ENCODE peak calls at places on chromosomes 7 and 10, in six cellular contexts. One of them, this sample, is unnamed.
A peak's percentile ranks its signal among the peaks of the same experiment; 100 is the strongest.

GRCh38 chr7:5598769-5599371 is 175.2 kb upstream of the TNRC18 start:
- DNase-seq in IMR-90: no peak
- DNase-seq in brain microvascular endothelial cell: no peak
- DNase-seq in thoracic aorta: no peak
- DNase-seq in germinal center: no peak
- DNase-seq in endothelial cell: no peak
- DNase-seq in this sample: no peak

GRCh38 chr7:29987821-29988317 is 1.7 kb downstream of the SCRN1 start:
- DNase-seq in IMR-90: peak; percentile 88
- DNase-seq in brain microvascular endothelial cell: peak; percentile 57
- DNase-seq in thoracic aorta: no peak
- DNase-seq in germinal center: peak; percentile 33
- DNase-seq in endothelial cell: no peak
- DNase-seq in this sample: no peak

GRCh38 chr10:78250313-78251040 is 216.8 kb downstream of the RPS24 start:
- DNase-seq in IMR-90: no peak
- DNase-seq in brain microvascular endothelial cell: no peak
- DNase-seq in thoracic aorta: no peak
- DNase-seq in germinal center: no peak
- DNase-seq in endothelial cell: no peak
- DNase-seq in this sample: no peak

GRCh38 chr10:78164687-78165086 is 131.0 kb downstream of the RPS24 start:
- DNase-seq in IMR-90: no peak
- DNase-seq in brain microvascular endothelial cell: no peak
- DNase-seq in thoracic aorta: no peak
- DNase-seq in germinal center: no peak
- DNase-seq in endothelial cell: no peak
- DNase-seq in this sample: no peak

GRCh38 chr10:101777085-101777856 is 1.4 kb upstream of the FGF8 start:
- DNase-seq in IMR-90: no peak
- DNase-seq in brain microvascular endothelial cell: no peak
- DNase-seq in thoracic aorta: no peak
- DNase-seq in germinal center: no peak
- DNase-seq in endothelial cell: no peak
- DNase-seq in this sample: no peak

GRCh38 chr7:42128703-42129102 is 108.3 kb downstream of the GLI3 start:
- DNase-seq in IMR-90: no peak
- DNase-seq in brain microvascular endothelial cell: no peak
- DNase-seq in thoracic aorta: no peak
- DNase-seq in germinal center: no peak
- DNase-seq in endothelial cell: peak; percentile 22
- DNase-seq in this sample: no peak

GRCh38 chr10:79051766-79052165 is 17.0 kb upstream of the ZMIZ1 start:
- DNase-seq in IMR-90: no peak
- DNase-seq in brain microvascular endothelial cell: no peak
- DNase-seq in thoracic aorta: no peak
- DNase-seq in germinal center: no peak
- DNase-seq in endothelial cell: no peak
- DNase-seq in this sample: peak; percentile 54

GRCh38 chr7:1689356-1689755 is 19.3 kb downstream of the ELFN1 start:
- DNase-seq in IMR-90: no peak
- DNase-seq in brain microvascular endothelial cell: no peak
- DNase-seq in thoracic aorta: no peak
- DNase-seq in germinal center: no peak
- DNase-seq in endothelial cell: no peak
- DNase-seq in this sample: peak; percentile 18

GRCh38 chr7:32507416-32507815 is 12.1 kb downstream of the AVL9 start:
- DNase-seq in IMR-90: no peak
- DNase-seq in brain microvascular endothelial cell: no peak
- DNase-seq in thoracic aorta: no peak
- DNase-seq in germinal center: no peak
- DNase-seq in endothelial cell: no peak
- DNase-seq in this sample: no peak

GRCh38 chr10:62053860-62054259 is 152.4 kb downstream of the ARID5B start:
- DNase-seq in IMR-90: no peak
- DNase-seq in brain microvascular endothelial cell: no peak
- DNase-seq in thoracic aorta: no peak
- DNase-seq in germinal center: no peak
- DNase-seq in endothelial cell: no peak
- DNase-seq in this sample: no peak

GRCh38 chr7:88226886-88227516 is 7.2 kb upstream of the SRI start:
- DNase-seq in IMR-90: peak; percentile 80
- DNase-seq in brain microvascular endothelial cell: peak; percentile 53
- DNase-seq in thoracic aorta: no peak
- DNase-seq in germinal center: no peak
- DNase-seq in endothelial cell: no peak
- DNase-seq in this sample: no peak

This sample was measured in suprapubic skin.